ENCODE peak calls at places on chromosomes 6 and 20, in four cellular contexts. One of them, this sample, is unnamed. For H3K4me1, the result is how much of the 10 kb centered on the place peaks cover.

GRCh38 chr6:154080434-154081189 is 41.6 kb downstream of the OPRM1 start:
- DNase-seq in stomach: no peak
- DNase-seq in tibial nerve: no peak
- DNase-seq in suprapubic skin: no peak
- DNase-seq in this sample: no peak

GRCh38 chr6:54987906-54988305 is 141.3 kb downstream of the FAM83B start:
- DNase-seq in stomach: no peak
- DNase-seq in tibial nerve: no peak
- DNase-seq in suprapubic skin: no peak
- DNase-seq in this sample: no peak

GRCh38 chr6:67825201-67825895 is 809.7 kb upstream of the ADGRB3 start:
- DNase-seq in stomach: no peak
- DNase-seq in tibial nerve: no peak
- DNase-seq in suprapubic skin: no peak
- DNase-seq in this sample: no peak

GRCh38 chr20:46757135-46757534 is 47.7 kb downstream of the SLC2A10 start:
- DNase-seq in stomach: no peak
- DNase-seq in tibial nerve: no peak
- DNase-seq in suprapubic skin: no peak
- DNase-seq in this sample: no peak

GRCh38 chr6:130372786-130373185 is 7.0 kb downstream of the TMEM200A start:
- DNase-seq in stomach: no peak
- DNase-seq in tibial nerve: no peak
- DNase-seq in suprapubic skin: no peak
- DNase-seq in this sample: no peak

GRCh38 chr6:138965291-138965874 is 22.7 kb downstream of the REPS1 start:
- DNase-seq in stomach: no peak
- DNase-seq in tibial nerve: no peak
- DNase-seq in suprapubic skin: no peak
- DNase-seq in this sample: no peak

GRCh38 chr6:97626586-97627441 is 343.8 kb upstream of the MMS22L start:
- DNase-seq in stomach: no peak
- DNase-seq in tibial nerve: no peak
- DNase-seq in suprapubic skin: no peak
- DNase-seq in this sample: no peak

GRCh38 chr6:123589973-123590372 is 46.8 kb downstream of the TRDN start:
- DNase-seq in stomach: no peak
- DNase-seq in tibial nerve: no peak
- DNase-seq in suprapubic skin: no peak
- DNase-seq in this sample: no peak

GRCh38 chr6:123808556-123808955 is 4.9 kb downstream of the NKAIN2 start:
- DNase-seq in stomach: no peak
- DNase-seq in tibial nerve: no peak
- DNase-seq in suprapubic skin: no peak
- DNase-seq in this sample: no peak

GRCh38 chr6:167445568-167445967 is 120.7 kb downstream of the TTLL2 start:
- DNase-seq in stomach: no peak
- DNase-seq in tibial nerve: no peak
- DNase-seq in suprapubic skin: no peak
- DNase-seq in this sample: no peak

GRCh38 chr6:15935661-15936060 is 193.2 kb upstream of the MYLIP start:
- DNase-seq in stomach: no peak
- DNase-seq in tibial nerve: no peak
- DNase-seq in suprapubic skin: no peak
- DNase-seq in this sample: no peak

GRCh38 chr6:38131527-38131965 is 312.0 kb downstream of the ZFAND3 start:
- DNase-seq in stomach: no peak
- DNase-seq in tibial nerve: no peak
- DNase-seq in suprapubic skin: no peak
- DNase-seq in this sample: no peak

GRCh38 chr6:142819603-142820335 is 125.2 kb downstream of the HIVEP2 start:
- DNase-seq in stomach: no peak
- DNase-seq in tibial nerve: no peak
- DNase-seq in suprapubic skin: no peak
- DNase-seq in this sample: no peak

GRCh38 chr6:168888102-168888501 is 365.5 kb downstream of the THBS2 start:
- DNase-seq in stomach: no peak
- DNase-seq in tibial nerve: no peak
- DNase-seq in suprapubic skin: no peak
- DNase-seq in this sample: no peak

GRCh38 chr6:55601120-55601519 is 22.1 kb upstream of the HMGCLL1 start:
- DNase-seq in stomach: no peak
- DNase-seq in tibial nerve: no peak
- DNase-seq in suprapubic skin: no peak
- DNase-seq in this sample: no peak

GRCh38 chr6:155212616-155213380 is 51.0 kb upstream of the CLDN20 start:
- DNase-seq in stomach: no peak
- DNase-seq in tibial nerve: no peak
- DNase-seq in suprapubic skin: no peak
- DNase-seq in this sample: no peak

GRCh38 chr6:105184921-105185320 is 5.1 kb upstream of the POPDC3 start:
- DNase-seq in stomach: no peak
- DNase-seq in tibial nerve: no peak
- DNase-seq in suprapubic skin: no peak
- DNase-seq in this sample: no peak

GRCh38 chr20:43558412-43559146 is at the start of gene SGK2:
- DNase-seq in stomach: peak
- DNase-seq in tibial nerve: no peak
- DNase-seq in suprapubic skin: no peak
- DNase-seq in this sample: no peak

GRCh38 chr6:170031096-170031471 is 259.8 kb downstream of the DLL1 start:
- DNase-seq in stomach: peak
- DNase-seq in tibial nerve: no peak
- DNase-seq in suprapubic skin: peak
- DNase-seq in this sample: peak

GRCh38 chr6:2738373-2738979 is 12.2 kb downstream of the MYLK4 start:
- DNase-seq in stomach: peak
- DNase-seq in tibial nerve: no peak
- DNase-seq in suprapubic skin: no peak
- DNase-seq in this sample: no peak

GRCh38 chr6:165658395-165659058 is 4.5 kb downstream of the PDE10A start:
- DNase-seq in stomach: peak
- DNase-seq in tibial nerve: no peak
- DNase-seq in suprapubic skin: no peak
- DNase-seq in this sample: no peak

GRCh38 chr20:63295422-63295821 is 2.4 kb downstream of the COL20A1 start:
- DNase-seq in stomach: no peak
- DNase-seq in tibial nerve: no peak
- DNase-seq in suprapubic skin: no peak
- DNase-seq in this sample: no peak

GRCh38 chr20:2042400-2042799 is 48.5 kb upstream of the PDYN start:
- DNase-seq in stomach: no peak
- DNase-seq in tibial nerve: no peak
- DNase-seq in suprapubic skin: no peak
- DNase-seq in this sample: no peak

GRCh38 chr6:131831392-131831791 is 23.6 kb downstream of the ENPP1 start:
- DNase-seq in stomach: no peak
- DNase-seq in tibial nerve: no peak
- DNase-seq in suprapubic skin: no peak
- DNase-seq in this sample: no peak

GRCh38 chr20:60262967-60263603 is 304.9 kb downstream of the CDH26 start:
- DNase-seq in stomach: peak
- DNase-seq in tibial nerve: no peak
- DNase-seq in suprapubic skin: no peak
- DNase-seq in this sample: no peak

GRCh38 chr6:139124887-139125672 is 9.8 kb upstream of the HECA start:
- DNase-seq in stomach: peak
- DNase-seq in tibial nerve: peak
- DNase-seq in suprapubic skin: peak
- DNase-seq in this sample: peak

GRCh38 chr20:58017970-58018530 is 210.4 kb downstream of the ANKRD60 start:
- DNase-seq in stomach: no peak
- DNase-seq in tibial nerve: no peak
- DNase-seq in suprapubic skin: no peak
- DNase-seq in this sample: no peak
- H3K4me1 ChIP-seq in stomach: under half
- H3K4me1 ChIP-seq in tibial nerve: half or more
- H3K4me1 ChIP-seq in suprapubic skin: under half
- H3K4me1 ChIP-seq in this sample: under half

GRCh38 chr20:49279677-49280462 is 2.0 kb upstream of the ZNFX1 start:
- DNase-seq in stomach: no peak
- DNase-seq in tibial nerve: no peak
- DNase-seq in suprapubic skin: no peak
- DNase-seq in this sample: no peak

GRCh38 chr20:49278817-49279676 is 1.2 kb upstream of the ZNFX1 start:
- DNase-seq in stomach: no peak
- DNase-seq in tibial nerve: no peak
- DNase-seq in suprapubic skin: peak
- DNase-seq in this sample: no peak

GRCh38 chr20:49276895-49277785 is 717 bp downstream of the ZNFX1 start:
- DNase-seq in stomach: no peak
- DNase-seq in tibial nerve: peak
- DNase-seq in suprapubic skin: peak
- DNase-seq in this sample: peak

GRCh38 chr20:49277786-49278035 is 146 bp downstream of the ZNFX1 start:
- DNase-seq in stomach: no peak
- DNase-seq in tibial nerve: no peak
- DNase-seq in suprapubic skin: no peak
- DNase-seq in this sample: no peak

DNA sequence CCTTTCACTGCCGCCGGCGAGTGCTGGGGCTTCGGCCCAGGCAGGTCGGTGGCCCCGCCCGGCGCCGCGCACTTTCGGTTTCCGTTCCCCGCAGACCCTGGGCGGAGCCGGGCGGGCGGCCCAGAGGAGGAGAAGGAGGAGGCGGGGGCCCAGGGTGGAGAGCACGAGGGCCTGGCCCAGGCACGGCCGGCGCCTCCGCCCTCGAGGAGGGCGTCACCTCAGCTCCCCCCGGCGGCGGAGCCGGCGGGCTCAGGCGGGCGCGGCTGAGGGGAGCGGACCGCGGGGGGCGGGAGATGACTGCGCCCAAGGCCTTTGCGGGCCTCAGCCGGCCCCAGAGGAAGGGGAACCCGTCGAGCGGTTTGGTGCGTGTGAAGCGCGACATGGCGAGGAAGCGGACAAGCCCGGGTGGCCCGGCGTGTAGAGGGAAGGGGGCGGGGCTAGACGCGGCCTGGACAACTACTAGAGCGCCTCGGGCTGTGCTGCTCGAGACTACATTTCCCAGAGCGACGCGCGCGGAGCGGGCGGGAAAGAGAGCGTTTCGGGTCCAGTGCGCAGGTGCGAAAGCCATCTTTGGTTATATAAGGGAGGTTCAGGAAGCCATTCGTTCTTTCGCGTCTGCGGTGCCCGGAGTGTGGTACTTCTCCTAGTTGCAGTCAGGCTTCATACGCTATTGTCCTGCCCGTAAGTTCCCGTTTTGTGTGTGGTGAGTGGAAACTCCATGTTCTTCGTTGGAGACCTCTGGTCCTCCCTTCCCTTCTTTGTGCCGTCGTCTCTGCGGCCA is at the start of gene ZNFX1:
- DNase-seq in stomach: peak
- DNase-seq in tibial nerve: peak
- DNase-seq in suprapubic skin: peak
- DNase-seq in this sample: peak
- TF ChIP-seq POLR2A in stomach: no peak
- TF ChIP-seq POLR2A in tibial nerve: peak
- TF ChIP-seq POLR2A in suprapubic skin: peak
- TF ChIP-seq POLR2A in this sample: peak

DNA sequence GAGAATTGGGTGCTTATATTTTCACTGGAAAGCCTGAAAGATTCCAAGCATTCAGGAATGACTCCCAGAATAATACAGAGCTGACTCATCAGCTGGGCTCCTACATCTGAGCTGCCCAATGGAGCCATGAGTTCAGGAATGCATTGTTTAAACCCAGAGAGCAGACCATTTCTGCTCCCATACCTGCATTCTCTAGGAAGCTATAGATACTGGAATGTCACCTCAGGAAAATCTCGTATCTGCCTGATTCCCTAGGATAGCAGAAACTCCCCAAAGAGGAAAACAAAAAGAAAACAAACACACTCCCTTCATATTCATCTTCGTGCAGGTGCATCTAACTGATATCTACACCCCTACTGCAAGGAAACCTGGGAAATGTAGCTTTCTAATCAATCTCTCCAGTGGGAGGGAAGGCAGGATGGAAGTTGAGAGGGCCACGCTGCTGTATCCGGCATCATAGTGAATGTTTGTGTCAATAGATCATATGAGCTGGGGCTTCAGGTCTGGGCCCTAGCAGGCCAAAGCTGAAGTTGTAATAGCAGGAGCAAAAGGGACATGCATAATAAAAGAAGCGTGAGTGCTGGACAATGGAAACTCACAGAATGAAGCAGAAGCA is 8.2 kb upstream of the SLC2A12 start:
- DNase-seq in stomach: no peak
- DNase-seq in tibial nerve: no peak
- DNase-seq in suprapubic skin: no peak
- DNase-seq in this sample: no peak
- TF ChIP-seq EP300 in stomach: no peak
- TF ChIP-seq EP300 in tibial nerve: no peak
- TF ChIP-seq EP300 in suprapubic skin: no peak
- TF ChIP-seq EP300 in this sample: no peak

GRCh38 chr6:146894624-146895023 is 295.9 kb downstream of the ADGB start:
- DNase-seq in stomach: no peak
- DNase-seq in tibial nerve: no peak
- DNase-seq in suprapubic skin: no peak
- DNase-seq in this sample: no peak
- H3K4me1 ChIP-seq in stomach: under half
- H3K4me1 ChIP-seq in tibial nerve: under half
- H3K4me1 ChIP-seq in suprapubic skin: under half
- H3K4me1 ChIP-seq in this sample: under half

DNA sequence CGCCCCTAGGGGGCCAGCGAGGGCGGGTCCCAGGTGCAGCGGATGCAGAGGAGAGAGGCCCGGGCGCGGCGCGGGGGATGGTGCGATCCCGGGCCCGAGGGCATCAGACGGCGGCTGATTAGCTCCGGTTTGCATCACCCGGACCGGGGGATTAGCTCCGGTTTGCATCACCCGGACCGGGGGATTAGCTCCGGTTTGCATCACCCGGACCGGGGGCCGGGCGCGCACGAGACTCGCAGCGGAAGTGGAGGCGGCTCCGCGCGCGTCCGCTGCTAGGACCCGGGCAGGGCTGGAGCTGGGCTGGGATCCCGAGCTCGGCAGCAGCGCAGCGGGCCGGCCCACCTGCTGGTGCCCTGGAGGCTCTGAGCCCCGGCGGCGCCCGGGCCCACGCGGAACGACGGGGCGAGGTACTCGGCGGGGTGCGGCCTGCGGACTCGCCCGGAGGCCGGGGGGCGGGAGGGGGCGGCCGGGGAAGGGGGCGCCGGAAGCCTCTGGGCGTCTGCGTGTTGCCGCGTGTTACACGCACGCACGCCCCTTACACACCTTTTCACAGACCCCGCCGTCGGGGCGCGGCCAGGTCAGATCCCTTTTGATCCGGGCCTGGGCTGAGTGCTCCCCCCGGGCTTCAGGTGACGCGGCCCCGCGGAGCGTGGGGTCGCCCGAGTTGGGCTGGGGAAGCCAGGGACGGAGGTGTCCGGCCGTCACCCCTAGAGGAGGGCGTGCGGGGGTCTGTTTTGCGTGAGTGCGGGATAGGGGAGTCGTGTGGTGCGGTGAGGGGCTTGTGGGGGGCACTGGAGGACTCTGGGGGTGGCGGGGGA is 412 bp downstream of the TRIB3 start:
- DNase-seq in stomach: peak
- DNase-seq in tibial nerve: no peak
- DNase-seq in suprapubic skin: no peak
- DNase-seq in this sample: peak
- TF ChIP-seq POLR2A in stomach: no peak
- TF ChIP-seq POLR2A in tibial nerve: no peak
- TF ChIP-seq POLR2A in suprapubic skin: no peak
- TF ChIP-seq POLR2A in this sample: no peak

GRCh38 chr6:27977387-27977786 is 20.3 kb downstream of the OR2B6 start:
- DNase-seq in stomach: no peak
- DNase-seq in tibial nerve: no peak
- DNase-seq in suprapubic skin: no peak
- DNase-seq in this sample: no peak
- TF ChIP-seq EP300 in stomach: no peak
- TF ChIP-seq EP300 in tibial nerve: no peak
- TF ChIP-seq EP300 in suprapubic skin: no peak
- TF ChIP-seq EP300 in this sample: no peak